ENCODE peak calls at places on chromosomes 16 and 17, in six cellular contexts. One of them, this sample, is unnamed.

GRCh38 chr17:62737513-62737912 is 70.6 kb downstream of the MARCHF10 start:
- DNase-seq in aorta: no peak
- DNase-seq in hypothalamus: no peak
- DNase-seq in T-helper 2 cell: no peak
- DNase-seq in GM12891: no peak
- DNase-seq in AG04450: no peak
- DNase-seq in this sample: no peak

GRCh38 chr17:58381124-58381838 is 29.3 kb upstream of the SUPT4H1 start:
- DNase-seq in aorta: no peak
- DNase-seq in hypothalamus: no peak
- DNase-seq in T-helper 2 cell: no peak
- DNase-seq in GM12891: no peak
- DNase-seq in AG04450: no peak
- DNase-seq in this sample: no peak

GRCh38 chr16:24070851-24071250 is 185.3 kb upstream of the CACNG3 start:
- DNase-seq in aorta: no peak
- DNase-seq in hypothalamus: no peak
- DNase-seq in T-helper 2 cell: peak
- DNase-seq in GM12891: peak
- DNase-seq in AG04450: no peak
- DNase-seq in this sample: peak

GRCh38 chr17:42178817-42179216 is 2.1 kb downstream of the KCNH4 start:
- DNase-seq in aorta: no peak
- DNase-seq in hypothalamus: no peak
- DNase-seq in T-helper 2 cell: peak
- DNase-seq in GM12891: peak
- DNase-seq in AG04450: no peak
- DNase-seq in this sample: peak

GRCh38 chr16:4016648-4017047 is 99.6 kb downstream of the ADCY9 start:
- DNase-seq in aorta: no peak
- DNase-seq in hypothalamus: no peak
- DNase-seq in T-helper 2 cell: no peak
- DNase-seq in GM12891: no peak
- DNase-seq in AG04450: no peak
- DNase-seq in this sample: no peak

GRCh38 chr16:28561557-28562187 is 8.0 kb downstream of the SGF29 start:
- DNase-seq in aorta: no peak
- DNase-seq in hypothalamus: no peak
- DNase-seq in T-helper 2 cell: no peak
- DNase-seq in GM12891: no peak
- DNase-seq in AG04450: no peak
- DNase-seq in this sample: no peak

GRCh38 chr17:27496501-27496943 is 40.3 kb downstream of the KSR1 start:
- DNase-seq in aorta: no peak
- DNase-seq in hypothalamus: no peak
- DNase-seq in T-helper 2 cell: no peak
- DNase-seq in GM12891: no peak
- DNase-seq in AG04450: no peak
- DNase-seq in this sample: no peak

GRCh38 chr16:25613931-25614330 is 77.8 kb upstream of the HS3ST4 start:
- DNase-seq in aorta: no peak
- DNase-seq in hypothalamus: no peak
- DNase-seq in T-helper 2 cell: no peak
- DNase-seq in GM12891: no peak
- DNase-seq in AG04450: no peak
- DNase-seq in this sample: no peak

GRCh38 chr17:336110-337021 is 16.2 kb downstream of the RPH3AL start:
- DNase-seq in aorta: peak
- DNase-seq in hypothalamus: no peak
- DNase-seq in T-helper 2 cell: no peak
- DNase-seq in GM12891: no peak
- DNase-seq in AG04450: no peak
- DNase-seq in this sample: no peak

GRCh38 chr17:15456486-15456885 is 10.9 kb downstream of the CDRT4 start:
- DNase-seq in aorta: no peak
- DNase-seq in hypothalamus: no peak
- DNase-seq in T-helper 2 cell: no peak
- DNase-seq in GM12891: no peak
- DNase-seq in AG04450: no peak
- DNase-seq in this sample: no peak

GRCh38 chr16:56789360-56789759 is 59.4 kb downstream of the NUP93 start:
- DNase-seq in aorta: no peak
- DNase-seq in hypothalamus: no peak
- DNase-seq in T-helper 2 cell: peak
- DNase-seq in GM12891: no peak
- DNase-seq in AG04450: no peak
- DNase-seq in this sample: no peak

GRCh38 chr16:54957403-54957802 is 26.7 kb downstream of the IRX5 start:
- DNase-seq in aorta: no peak
- DNase-seq in hypothalamus: no peak
- DNase-seq in T-helper 2 cell: peak
- DNase-seq in GM12891: no peak
- DNase-seq in AG04450: no peak
- DNase-seq in this sample: no peak

GRCh38 chr16:35431829-35432663 is 1972.6 kb downstream of the TP53TG3F start:
- DNase-seq in aorta: no peak
- DNase-seq in hypothalamus: no peak
- DNase-seq in T-helper 2 cell: peak
- DNase-seq in GM12891: no peak
- DNase-seq in AG04450: no peak
- DNase-seq in this sample: no peak

GRCh38 chr17:7133916-7134315 is 19.3 kb upstream of the ASGR2 start:
- DNase-seq in aorta: no peak
- DNase-seq in hypothalamus: no peak
- DNase-seq in T-helper 2 cell: no peak
- DNase-seq in GM12891: no peak
- DNase-seq in AG04450: no peak
- DNase-seq in this sample: no peak

GRCh38 chr16:21169249-21169981 is 10.9 kb downstream of the LDAF1 start:
- DNase-seq in aorta: no peak
- DNase-seq in hypothalamus: no peak
- DNase-seq in T-helper 2 cell: no peak
- DNase-seq in GM12891: no peak
- DNase-seq in AG04450: no peak
- DNase-seq in this sample: no peak

GRCh38 chr17:19386276-19386863 is 620 bp downstream of the MFAP4 start:
- DNase-seq in aorta: peak
- DNase-seq in hypothalamus: no peak
- DNase-seq in T-helper 2 cell: no peak
- DNase-seq in GM12891: no peak
- DNase-seq in AG04450: peak
- DNase-seq in this sample: no peak

GRCh38 chr17:45839442-45839841 is 5.2 kb upstream of the SPPL2C start:
- DNase-seq in aorta: no peak
- DNase-seq in hypothalamus: no peak
- DNase-seq in T-helper 2 cell: no peak
- DNase-seq in GM12891: no peak
- DNase-seq in AG04450: no peak
- DNase-seq in this sample: no peak

GRCh38 chr16:4059969-4060368 is 56.3 kb downstream of the ADCY9 start:
- DNase-seq in aorta: no peak
- DNase-seq in hypothalamus: no peak
- DNase-seq in T-helper 2 cell: peak
- DNase-seq in GM12891: no peak
- DNase-seq in AG04450: no peak
- DNase-seq in this sample: no peak

GRCh38 chr17:77528516-77529327 is 388.0 kb downstream of the SEC14L1 start:
- DNase-seq in aorta: no peak
- DNase-seq in hypothalamus: peak
- DNase-seq in T-helper 2 cell: peak
- DNase-seq in GM12891: no peak
- DNase-seq in AG04450: no peak
- DNase-seq in this sample: no peak

GRCh38 chr16:87101903-87102302 is 215.3 kb downstream of the C16orf95 start:
- DNase-seq in aorta: no peak
- DNase-seq in hypothalamus: no peak
- DNase-seq in T-helper 2 cell: no peak
- DNase-seq in GM12891: no peak
- DNase-seq in AG04450: no peak
- DNase-seq in this sample: no peak

GRCh38 chr17:11331790-11332526 is 90.9 kb downstream of the SHISA6 start:
- DNase-seq in aorta: no peak
- DNase-seq in hypothalamus: no peak
- DNase-seq in T-helper 2 cell: no peak
- DNase-seq in GM12891: no peak
- DNase-seq in AG04450: no peak
- DNase-seq in this sample: no peak

GRCh38 chr17:83196088-83196765 is 116.8 kb downstream of the METRNL start:
- DNase-seq in aorta: peak
- DNase-seq in hypothalamus: no peak
- DNase-seq in T-helper 2 cell: no peak
- DNase-seq in GM12891: no peak
- DNase-seq in AG04450: no peak
- DNase-seq in this sample: no peak

GRCh38 chr16:1950047-1950446 is 4.4 kb downstream of the RPL3L start:
- DNase-seq in aorta: no peak
- DNase-seq in hypothalamus: no peak
- DNase-seq in T-helper 2 cell: no peak
- DNase-seq in GM12891: no peak
- DNase-seq in AG04450: no peak
- DNase-seq in this sample: no peak

GRCh38 chr17:28471531-28472342 is 1.7 kb upstream of the SLC13A2 start:
- DNase-seq in aorta: no peak
- DNase-seq in hypothalamus: no peak
- DNase-seq in T-helper 2 cell: no peak
- DNase-seq in GM12891: no peak
- DNase-seq in AG04450: no peak
- DNase-seq in this sample: no peak

GRCh38 chr16:88639231-88640038 is 1.1 kb downstream of the IL17C start:
- DNase-seq in aorta: no peak
- DNase-seq in hypothalamus: no peak
- DNase-seq in T-helper 2 cell: no peak
- DNase-seq in GM12891: no peak
- DNase-seq in AG04450: no peak
- DNase-seq in this sample: no peak

GRCh38 chr17:8631554-8631877 is 991 bp upstream of the MYH10 start:
- DNase-seq in aorta: no peak
- DNase-seq in hypothalamus: no peak
- DNase-seq in T-helper 2 cell: no peak
- DNase-seq in GM12891: no peak
- DNase-seq in AG04450: no peak
- DNase-seq in this sample: no peak

GRCh38 chr17:74351552-74352210 is 10.0 kb downstream of the BTBD17 start:
- DNase-seq in aorta: no peak
- DNase-seq in hypothalamus: no peak
- DNase-seq in T-helper 2 cell: peak
- DNase-seq in GM12891: no peak
- DNase-seq in AG04450: no peak
- DNase-seq in this sample: no peak

GRCh38 chr16:89572478-89573205 is 2.9 kb upstream of the CPNE7 start:
- DNase-seq in aorta: no peak
- DNase-seq in hypothalamus: no peak
- DNase-seq in T-helper 2 cell: no peak
- DNase-seq in GM12891: no peak
- DNase-seq in AG04450: no peak
- DNase-seq in this sample: no peak

GRCh38 chr16:55467898-55468297 is 11.1 kb upstream of the MMP2 start:
- DNase-seq in aorta: peak
- DNase-seq in hypothalamus: no peak
- DNase-seq in T-helper 2 cell: no peak
- DNase-seq in GM12891: no peak
- DNase-seq in AG04450: no peak
- DNase-seq in this sample: no peak

GRCh38 chr16:8675183-8676159 is 1.1 kb downstream of the ABAT start:
- DNase-seq in aorta: no peak
- DNase-seq in hypothalamus: no peak
- DNase-seq in T-helper 2 cell: peak
- DNase-seq in GM12891: no peak
- DNase-seq in AG04450: no peak
- DNase-seq in this sample: no peak

GRCh38 chr16:85326113-85326793 is 214.0 kb upstream of the CIBAR2 start:
- DNase-seq in aorta: no peak
- DNase-seq in hypothalamus: no peak
- DNase-seq in T-helper 2 cell: no peak
- DNase-seq in GM12891: no peak
- DNase-seq in AG04450: no peak
- DNase-seq in this sample: no peak

GRCh38 chr17:61412860-61413653 is 13.4 kb downstream of the TBX2 start:
- DNase-seq in aorta: no peak
- DNase-seq in hypothalamus: no peak
- DNase-seq in T-helper 2 cell: no peak
- DNase-seq in GM12891: no peak
- DNase-seq in AG04450: no peak
- DNase-seq in this sample: no peak

GRCh38 chr16:53071748-53072301 is 17.0 kb downstream of the CHD9 start:
- DNase-seq in aorta: peak
- DNase-seq in hypothalamus: no peak
- DNase-seq in T-helper 2 cell: no peak
- DNase-seq in GM12891: no peak
- DNase-seq in AG04450: no peak
- DNase-seq in this sample: no peak

GRCh38 chr16:75081179-75081859 is 35.3 kb downstream of the LDHD start:
- DNase-seq in aorta: no peak
- DNase-seq in hypothalamus: no peak
- DNase-seq in T-helper 2 cell: no peak
- DNase-seq in GM12891: no peak
- DNase-seq in AG04450: no peak
- DNase-seq in this sample: no peak

GRCh38 chr16:47018223-47018891 is 44.9 kb upstream of the DNAJA2 start:
- DNase-seq in aorta: no peak
- DNase-seq in hypothalamus: no peak
- DNase-seq in T-helper 2 cell: peak
- DNase-seq in GM12891: peak
- DNase-seq in AG04450: no peak
- DNase-seq in this sample: peak

This sample was measured in GM18507.